ENCODE peak calls at places on chromosome 19, in ten cellular contexts. One of them, this sample, is unnamed.

GRCh38 chr19:6521718-6522646 is 8.8 kb upstream of the TNFSF9 start:
- DNase-seq in adrenal gland: no peak
- DNase-seq in stomach: peak; percentile 46
- DNase-seq in body of pancreas: no peak
- DNase-seq in IMR-90: no peak
- DNase-seq in A549: no peak
- DNase-seq in ovary: no peak
- DNase-seq in heart left ventricle: no peak
- DNase-seq in thyroid gland: no peak
- DNase-seq in breast epithelium: no peak
- DNase-seq in this sample: no peak

GRCh38 chr19:47022541-47023447 is 3.2 kb downstream of the NPAS1 start:
- DNase-seq in stomach: no peak
- DNase-seq in ovary: no peak
- DNase-seq in body of pancreas: no peak
- DNase-seq in A549: no peak
- DNase-seq in breast epithelium: no peak
- DNase-seq in heart left ventricle: no peak
- DNase-seq in thyroid gland: no peak
- DNase-seq in adrenal gland: no peak
- DNase-seq in IMR-90: no peak
- DNase-seq in this sample: no peak

GRCh38 chr19:4371209-4371897 is 28.0 kb downstream of the MPND start:
- DNase-seq in breast epithelium: no peak
- DNase-seq in adrenal gland: peak; percentile 83
- DNase-seq in A549: no peak
- DNase-seq in body of pancreas: no peak
- DNase-seq in heart left ventricle: peak; percentile 47
- DNase-seq in ovary: no peak
- DNase-seq in IMR-90: no peak
- DNase-seq in stomach: no peak
- DNase-seq in thyroid gland: peak; percentile 69
- DNase-seq in this sample: peak; percentile 85

GRCh38 chr19:2207991-2208860 is 27.9 kb downstream of the PLEKHJ1 start:
- DNase-seq in breast epithelium: no peak
- DNase-seq in ovary: no peak
- DNase-seq in body of pancreas: peak; percentile 33
- DNase-seq in A549: no peak
- DNase-seq in IMR-90: peak; percentile 57
- DNase-seq in heart left ventricle: peak; percentile 81
- DNase-seq in stomach: peak; percentile 48
- DNase-seq in thyroid gland: peak; percentile 14
- DNase-seq in adrenal gland: peak; percentile 48
- DNase-seq in this sample: peak; percentile 49

GRCh38 chr19:29268721-29269483 is 56.0 kb upstream of the UQCRFS1 start:
- DNase-seq in heart left ventricle: no peak
- DNase-seq in adrenal gland: no peak
- DNase-seq in IMR-90: no peak
- DNase-seq in A549: no peak
- DNase-seq in body of pancreas: no peak
- DNase-seq in breast epithelium: no peak
- DNase-seq in stomach: no peak
- DNase-seq in ovary: no peak
- DNase-seq in thyroid gland: no peak
- DNase-seq in this sample: no peak

GRCh38 chr19:43662487-43662886 is 7.5 kb downstream of the PLAUR start:
- DNase-seq in IMR-90: no peak
- DNase-seq in breast epithelium: no peak
- DNase-seq in heart left ventricle: no peak
- DNase-seq in body of pancreas: no peak
- DNase-seq in A549: no peak
- DNase-seq in ovary: no peak
- DNase-seq in stomach: no peak
- DNase-seq in thyroid gland: no peak
- DNase-seq in adrenal gland: no peak
- DNase-seq in this sample: no peak

GRCh38 chr19:46416077-46416709 is 2.8 kb upstream of the CCDC8 start:
- DNase-seq in thyroid gland: peak; percentile 98
- DNase-seq in body of pancreas: peak; percentile 94
- DNase-seq in heart left ventricle: peak; percentile 94
- DNase-seq in stomach: peak; percentile 63
- DNase-seq in IMR-90: peak; percentile 75
- DNase-seq in ovary: peak; percentile 96
- DNase-seq in A549: peak; percentile 84
- DNase-seq in breast epithelium: peak; percentile 76
- DNase-seq in adrenal gland: peak; percentile 97
- DNase-seq in this sample: no peak

GRCh38 chr19:17244618-17245534 is 843 bp downstream of the NR2F6 start:
- DNase-seq in IMR-90: no peak
- DNase-seq in stomach: peak; percentile 64
- DNase-seq in heart left ventricle: peak; percentile 69
- DNase-seq in body of pancreas: peak; percentile 68
- DNase-seq in A549: no peak
- DNase-seq in ovary: peak; percentile 57
- DNase-seq in thyroid gland: peak; percentile 67
- DNase-seq in adrenal gland: no peak
- DNase-seq in breast epithelium: peak; percentile 69
- DNase-seq in this sample: no peak

GRCh38 chr19:8536282-8536681 is 22.3 kb upstream of the ZNF414 start:
- DNase-seq in ovary: no peak
- DNase-seq in stomach: no peak
- DNase-seq in IMR-90: no peak
- DNase-seq in A549: no peak
- DNase-seq in adrenal gland: no peak
- DNase-seq in thyroid gland: no peak
- DNase-seq in breast epithelium: no peak
- DNase-seq in body of pancreas: no peak
- DNase-seq in heart left ventricle: no peak
- DNase-seq in this sample: no peak

DNA sequence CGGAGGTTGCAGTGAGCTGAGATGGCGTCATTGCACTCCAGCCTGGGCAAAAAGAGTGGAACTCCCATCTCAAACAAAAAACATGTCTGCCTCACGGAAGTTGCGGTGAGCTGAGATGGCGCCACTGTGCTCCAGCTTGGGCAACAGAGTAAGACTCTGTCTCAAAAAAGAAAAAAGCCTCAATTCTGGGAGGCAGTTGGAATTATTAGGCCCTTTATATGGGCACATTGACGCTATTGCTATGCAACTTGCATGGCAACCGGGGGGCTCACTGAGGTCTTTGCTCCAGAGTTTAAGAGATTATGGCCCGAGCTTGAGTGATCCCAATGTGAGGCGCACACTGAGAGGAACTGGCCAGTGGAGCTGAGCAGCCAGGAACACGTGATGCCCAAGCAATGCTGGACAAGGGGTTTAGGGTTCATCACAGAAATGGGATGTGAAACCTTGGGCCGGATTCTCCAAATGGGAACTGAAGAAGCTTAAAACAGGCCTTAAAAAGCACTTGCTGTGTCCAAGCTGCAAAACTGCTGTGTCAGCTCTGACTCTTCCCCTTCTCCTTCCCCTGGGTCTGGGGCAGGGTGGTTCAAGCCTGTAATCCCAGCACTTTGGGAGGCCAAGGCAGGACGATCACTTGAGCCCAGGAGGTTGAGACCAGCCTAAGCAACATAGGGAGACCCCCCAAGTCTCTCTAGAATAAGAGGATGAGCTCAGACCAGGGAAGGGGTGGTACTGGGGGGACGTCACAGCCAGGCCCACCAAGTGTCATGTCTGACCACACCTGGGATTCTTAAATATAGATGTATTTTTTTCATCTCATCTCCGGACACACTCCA is 2.5 kb downstream of the FTL start:
- DNase-seq in body of pancreas: no peak
- DNase-seq in heart left ventricle: peak; percentile 71
- DNase-seq in adrenal gland: peak; percentile 66
- DNase-seq in thyroid gland: peak; percentile 57
- DNase-seq in breast epithelium: no peak
- DNase-seq in ovary: no peak
- DNase-seq in A549: peak; percentile 60
- DNase-seq in stomach: no peak
- DNase-seq in IMR-90: peak; percentile 67
- DNase-seq in this sample: peak; percentile 56
- TF ChIP-seq POLR2A in body of pancreas: peak; percentile 35
- TF ChIP-seq POLR2A in heart left ventricle: no peak
- TF ChIP-seq POLR2A in adrenal gland: peak; percentile 38
- TF ChIP-seq POLR2A in thyroid gland: no peak
- TF ChIP-seq POLR2A in breast epithelium: peak; percentile 19
- TF ChIP-seq POLR2A in ovary: peak; percentile 0
- TF ChIP-seq POLR2A in A549: peak; percentile 74
- TF ChIP-seq POLR2A in stomach: no peak
- TF ChIP-seq POLR2A in IMR-90: no peak
- TF ChIP-seq POLR2A in this sample: peak; percentile 13

DNA sequence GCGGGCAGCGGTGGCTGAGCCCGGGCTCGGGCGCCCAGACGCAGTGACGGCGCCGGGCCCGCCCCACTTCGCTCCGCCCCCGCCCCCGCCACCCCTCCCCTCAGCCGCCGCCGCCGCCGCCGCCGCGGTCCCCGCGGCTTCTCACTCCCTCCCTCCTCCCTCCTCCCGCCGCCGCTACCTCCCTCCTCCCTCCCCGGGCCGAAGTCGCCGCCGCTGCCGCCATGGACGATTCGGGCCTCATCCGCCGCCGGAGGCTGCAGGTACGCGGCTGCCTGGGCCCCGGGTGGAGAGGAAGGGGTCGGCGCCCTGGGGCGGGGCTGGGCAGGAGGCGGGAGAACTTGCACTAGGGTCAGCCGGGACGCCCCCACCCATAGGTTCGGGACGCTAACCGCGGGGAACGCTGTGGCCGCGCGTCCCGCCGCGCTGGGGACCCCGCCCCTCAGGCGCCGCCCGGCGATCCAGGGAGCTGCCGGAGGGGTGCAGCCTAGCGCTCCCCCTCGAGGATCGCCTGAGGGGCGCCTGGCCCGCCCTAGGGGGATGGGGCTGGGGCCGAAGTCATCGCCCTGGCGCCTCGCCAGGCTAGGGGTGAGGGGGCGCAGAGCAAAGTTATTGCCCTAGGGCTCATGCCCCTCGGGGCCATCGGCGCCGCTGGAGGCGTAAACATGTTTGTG is 497 bp downstream of the RTBDN start:
- DNase-seq in ovary: no peak
- DNase-seq in A549: no peak
- DNase-seq in heart left ventricle: no peak
- DNase-seq in thyroid gland: peak; percentile 13
- DNase-seq in body of pancreas: peak; percentile 45
- DNase-seq in breast epithelium: no peak
- DNase-seq in stomach: peak; percentile 28
- DNase-seq in IMR-90: no peak
- DNase-seq in adrenal gland: no peak
- DNase-seq in this sample: no peak
- H3K4me3 ChIP-seq in ovary: peak overlapping the region; percentile 26
- H3K4me3 ChIP-seq in A549: peak overlapping the region; percentile 55
- H3K4me3 ChIP-seq in heart left ventricle: peak overlapping the region; percentile 44
- H3K4me3 ChIP-seq in thyroid gland: no peak overlapping the region
- H3K4me3 ChIP-seq in body of pancreas: no peak overlapping the region
- H3K4me3 ChIP-seq in breast epithelium: peak overlapping the region; percentile 65
- H3K4me3 ChIP-seq in stomach: peak overlapping the region; percentile 48
- H3K4me3 ChIP-seq in IMR-90: peak overlapping the region; percentile 56
- H3K4me3 ChIP-seq in adrenal gland: peak overlapping the region; percentile 48
- H3K4me3 ChIP-seq in this sample: peak overlapping the region; percentile 43

DNA sequence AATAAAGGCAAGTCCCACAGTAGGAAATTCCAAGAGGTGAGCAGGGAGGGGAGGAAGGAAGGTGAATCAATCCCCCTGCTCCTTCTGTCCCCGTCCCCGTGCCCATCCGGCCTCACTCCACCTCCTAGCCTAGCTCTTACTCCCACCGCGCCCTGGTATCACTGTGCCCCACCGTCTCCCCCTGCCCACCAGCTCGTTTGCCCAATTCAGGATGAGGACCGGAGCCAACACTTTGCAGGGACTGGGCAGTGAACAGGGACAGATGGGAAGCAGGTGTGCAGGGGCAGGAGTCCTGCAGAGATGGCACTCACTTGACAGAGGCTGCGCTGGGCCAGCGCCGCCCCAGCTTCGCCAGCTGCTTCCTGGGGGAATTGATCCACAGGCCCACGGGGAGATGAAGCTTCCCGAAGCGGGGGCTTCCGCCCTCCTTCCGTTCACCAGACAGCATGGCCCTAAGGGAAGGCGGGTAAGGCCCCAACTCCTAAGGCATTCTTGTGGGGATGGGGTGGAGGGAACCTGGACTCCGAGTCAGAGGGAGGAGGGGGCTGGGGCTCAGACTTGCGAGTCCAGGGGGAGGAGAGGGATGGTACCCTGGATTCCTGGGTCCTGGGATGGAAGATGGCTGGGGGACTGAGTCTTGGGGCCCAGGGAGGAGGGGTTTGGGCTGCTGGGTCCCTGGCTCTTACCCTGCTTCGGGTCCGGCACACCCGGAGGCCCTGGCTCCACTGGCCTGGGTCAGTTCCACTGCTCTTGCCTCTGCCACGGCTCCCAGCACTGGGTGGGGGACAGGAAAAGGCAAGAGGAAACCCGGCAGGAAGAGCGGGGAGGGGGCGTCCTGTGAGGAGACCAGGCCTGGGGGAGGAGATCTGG is at the start of gene RASIP1:
- DNase-seq in adrenal gland: peak; percentile 65
- DNase-seq in IMR-90: no peak
- DNase-seq in stomach: no peak
- DNase-seq in ovary: peak; percentile 51
- DNase-seq in heart left ventricle: peak; percentile 85
- DNase-seq in body of pancreas: peak; percentile 73
- DNase-seq in breast epithelium: no peak
- DNase-seq in thyroid gland: peak; percentile 42
- DNase-seq in A549: no peak
- DNase-seq in this sample: no peak
- TF ChIP-seq POLR2A in adrenal gland: peak; percentile 42
- TF ChIP-seq POLR2A in IMR-90: no peak
- TF ChIP-seq POLR2A in stomach: no peak
- TF ChIP-seq POLR2A in ovary: no peak
- TF ChIP-seq POLR2A in heart left ventricle: no peak
- TF ChIP-seq POLR2A in body of pancreas: peak; percentile 38
- TF ChIP-seq POLR2A in breast epithelium: no peak
- TF ChIP-seq POLR2A in thyroid gland: no peak
- TF ChIP-seq POLR2A in A549: no peak
- TF ChIP-seq POLR2A in this sample: peak; percentile 22

DNA sequence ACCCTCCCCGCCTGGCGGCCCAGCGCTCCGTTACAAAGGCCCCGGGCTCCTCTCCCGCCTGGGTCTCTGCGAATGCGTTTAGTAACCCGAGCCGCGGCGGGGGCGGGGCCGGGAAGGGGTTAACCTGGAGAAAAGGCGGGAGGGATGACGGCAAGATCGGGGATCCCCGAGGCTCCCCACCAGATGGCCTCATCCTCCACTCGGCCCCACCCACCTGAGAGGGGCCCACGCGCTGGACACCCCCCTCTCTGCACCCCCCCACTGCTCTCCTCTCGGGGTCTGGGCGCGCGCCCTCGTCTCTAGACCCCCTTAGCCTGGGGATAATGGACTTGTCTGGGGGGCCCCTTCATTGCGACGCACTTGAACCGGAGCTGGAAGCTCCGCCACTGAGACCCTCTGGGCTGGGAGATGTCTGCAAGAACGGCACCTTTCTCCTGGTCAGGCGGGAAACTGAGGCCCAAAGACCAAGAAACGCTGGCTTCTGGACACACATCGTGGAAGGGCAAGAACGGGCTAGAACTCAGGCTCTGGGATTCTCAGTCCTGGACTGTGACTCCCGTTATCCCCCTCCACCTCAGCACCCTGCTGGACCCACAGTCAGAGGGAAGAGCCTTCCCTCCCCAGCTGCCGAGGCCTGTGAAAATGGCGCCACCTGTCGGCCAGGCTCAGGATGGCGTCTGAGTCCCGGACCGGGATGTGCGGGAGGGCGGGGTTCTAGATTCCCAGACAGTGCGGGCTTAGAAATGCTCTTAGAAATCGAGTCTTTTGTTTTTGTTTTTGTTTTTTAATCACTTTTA is 2.9 kb upstream of the LTBP4 start:
- DNase-seq in body of pancreas: peak; percentile 88
- DNase-seq in breast epithelium: peak; percentile 93
- DNase-seq in stomach: peak; percentile 91
- DNase-seq in ovary: peak; percentile 95
- DNase-seq in thyroid gland: peak; percentile 86
- DNase-seq in heart left ventricle: peak; percentile 89
- DNase-seq in IMR-90: peak; percentile 87
- DNase-seq in adrenal gland: peak; percentile 87
- DNase-seq in A549: peak; percentile 99
- DNase-seq in this sample: peak; percentile 76
- H3K4me3 ChIP-seq in body of pancreas: no peak overlapping the region
- H3K4me3 ChIP-seq in breast epithelium: peak overlapping the region; percentile 41
- H3K4me3 ChIP-seq in stomach: peak overlapping the region; percentile 5
- H3K4me3 ChIP-seq in ovary: peak overlapping the region; percentile 38
- H3K4me3 ChIP-seq in thyroid gland: no peak overlapping the region
- H3K4me3 ChIP-seq in heart left ventricle: peak overlapping the region; percentile 85
- H3K4me3 ChIP-seq in IMR-90: peak overlapping the region; percentile 52
- H3K4me3 ChIP-seq in adrenal gland: no peak overlapping the region
- H3K4me3 ChIP-seq in A549: peak overlapping the region; percentile 47
- H3K4me3 ChIP-seq in this sample: no peak overlapping the region